ENCODE peak calls at places on chromosomes 4 and X, in seven cellular contexts. P is ovary, X is upper lobe of left lung, G is body of pancreas, A is lower lobe of right lung, E is tibial artery, B is tibial nerve. S is an unnamed sample.

GRCh38 chr4:150862829-150863228 is 152.3 kb downstream of the LRBA start:
- DNase-seq in P (no peak), X (no peak), G (no peak), A (no peak), E (no peak), B (no peak), S (no peak)

GRCh38 chrX:23993012-23993633 is 33.9 kb downstream of the KLHL15 start:
- DNase-seq in P (no peak), X (no peak), G (no peak), A (no peak), E (no peak), B (no peak), S (no peak)

GRCh38 chr4:87011340-87012034 is 76.7 kb downstream of the AFF1 start:
- DNase-seq in P (no peak), X (no peak), G (no peak), A (no peak), E (no peak), B (no peak), S (no peak)

GRCh38 chr4:153332936-153333335 is 11.6 kb upstream of the MND1 start:
- DNase-seq in P (no peak), X (no peak), G (no peak), A (no peak), E (no peak), B (no peak), S (no peak)

GRCh38 chr4:163565228-163566040 is 70.9 kb downstream of the TMA16 start:
- DNase-seq in P (no peak), X (no peak), G (no peak), A (no peak), E (no peak), B (no peak), S (no peak)

GRCh38 chr4:170581322-170581721 is 491.6 kb upstream of the AADAT start:
- DNase-seq in P (no peak), X (no peak), G (no peak), A (no peak), E (no peak), B (no peak), S (no peak)

GRCh38 chr4:129095811-129096454 is at the start of gene C4orf33:
- DNase-seq in P (peak), X (no peak), G (peak), A (peak), E (peak), B (peak), S (no peak)

GRCh38 chrX:103330601-103331397 is 760 bp downstream of the TCEAL7 start:
- DNase-seq in P (peak), X (peak), G (no peak), A (no peak), E (no peak), B (no peak), S (no peak)

GRCh38 chr4:76426272-76426671 is 5.3 kb upstream of the CCDC158 start:
- DNase-seq in P (no peak), X (no peak), G (peak), A (no peak), E (no peak), B (no peak), S (no peak)

GRCh38 chr4:4347585-4347984 is 39.3 kb upstream of the NSG1 start:
- DNase-seq in P (no peak), X (no peak), G (no peak), A (no peak), E (no peak), B (no peak), S (no peak)

GRCh38 chrX:77493677-77494553 is 46.7 kb downstream of the FGF16 start:
- DNase-seq in P (no peak), X (no peak), G (no peak), A (no peak), E (no peak), B (no peak), S (no peak)

GRCh38 chr4:80015407-80016189 is 57.4 kb downstream of the ANTXR2 start:
- DNase-seq in P (no peak), X (no peak), G (no peak), A (no peak), E (no peak), B (no peak), S (no peak)

GRCh38 chr4:99677161-99677560 is 19.5 kb upstream of the C4orf54 start:
- DNase-seq in P (no peak), X (no peak), G (no peak), A (no peak), E (no peak), B (no peak), S (no peak)

GRCh38 chr4:38231626-38232025 is 271.4 kb downstream of the PTTG2 start:
- DNase-seq in P (no peak), X (no peak), G (no peak), A (no peak), E (no peak), B (no peak), S (no peak)

GRCh38 chr4:15875663-15876460 is 62.7 kb downstream of the FGFBP1 start:
- DNase-seq in P (no peak), X (no peak), G (no peak), A (no peak), E (no peak), B (no peak), S (peak)

DNA sequence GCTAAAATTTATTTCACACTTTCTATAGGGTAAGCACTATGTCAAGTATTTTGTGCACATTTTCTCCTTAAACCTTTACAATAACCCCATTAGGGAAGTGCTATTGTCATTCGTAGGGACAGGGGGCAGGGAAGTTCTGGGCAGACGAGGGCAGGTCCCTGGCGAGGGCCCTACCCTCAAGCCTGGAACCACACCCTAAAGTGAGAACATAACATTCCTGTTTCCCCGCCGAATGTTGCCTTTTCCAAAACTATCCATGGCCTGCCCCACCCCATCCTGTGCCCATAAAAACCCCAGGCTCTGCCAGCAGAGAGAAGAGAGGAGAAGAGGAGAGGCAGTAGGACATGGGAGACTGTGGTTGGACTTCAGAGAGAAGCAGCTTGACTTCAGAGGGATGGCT is 39.8 kb upstream of the CCKAR start:
- DNase-seq in P (no peak), X (no peak), G (no peak), A (no peak), E (no peak), B (no peak), S (no peak)
- TF ChIP-seq CTCF in P (no peak), X (no peak), G (no peak), A (no peak), E (no peak), B (no peak), S (no peak)

GRCh38 chr4:92012899-92013867 is 290.6 kb upstream of the GRID2 start:
- DNase-seq in P (no peak), X (no peak), G (peak), A (no peak), E (no peak), B (no peak), S (no peak)
- TF ChIP-seq CTCF in P (no peak), X (no peak), G (peak), A (peak), E (no peak), B (peak), S (no peak)

GRCh38 chrX:36683507-36683906 is 324.7 kb upstream of the FAM47C start:
- DNase-seq in P (no peak), X (no peak), G (no peak), A (no peak), E (no peak), B (no peak), S (no peak)

DNA sequence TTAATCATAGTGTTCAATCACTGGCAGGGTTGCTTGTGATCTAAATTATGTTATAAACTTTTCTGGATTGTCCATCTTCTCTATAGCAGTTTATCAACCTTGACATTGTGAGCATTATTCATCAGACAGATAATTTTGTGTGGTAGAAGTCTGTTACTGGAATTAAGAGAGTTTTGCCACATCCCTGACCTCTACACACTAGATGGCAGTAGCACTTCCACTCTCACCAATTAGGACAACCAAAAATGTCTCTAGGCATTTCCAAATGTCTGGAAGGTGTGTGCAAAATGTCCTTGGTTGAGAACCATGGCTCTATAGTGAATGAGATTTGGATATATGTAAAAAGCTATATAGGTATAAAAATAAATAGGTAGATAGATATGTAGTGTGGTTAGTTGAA is 324.1 kb upstream of the FAM47C start:
- DNase-seq in P (no peak), X (no peak), G (no peak), A (no peak), E (no peak), B (no peak), S (no peak)
- TF ChIP-seq CTCF in P (no peak), X (no peak), G (no peak), A (no peak), E (no peak), B (no peak), S (no peak)

GRCh38 chr4:127623755-127624087 is 9.0 kb upstream of the INTU start:
- DNase-seq in P (no peak), X (peak), G (peak), A (no peak), E (no peak), B (no peak), S (no peak)

GRCh38 chr4:127624176-127624575 is 8.6 kb upstream of the INTU start:
- DNase-seq in P (no peak), X (no peak), G (no peak), A (no peak), E (no peak), B (no peak), S (no peak)

GRCh38 chr4:127618427-127618826 is 14.3 kb upstream of the INTU start:
- DNase-seq in P (no peak), X (no peak), G (no peak), A (no peak), E (no peak), B (no peak), S (no peak)

GRCh38 chr4:127622621-127622922 is 10.2 kb upstream of the INTU start:
- DNase-seq in P (no peak), X (no peak), G (peak), A (no peak), E (no peak), B (no peak), S (no peak)

DNA sequence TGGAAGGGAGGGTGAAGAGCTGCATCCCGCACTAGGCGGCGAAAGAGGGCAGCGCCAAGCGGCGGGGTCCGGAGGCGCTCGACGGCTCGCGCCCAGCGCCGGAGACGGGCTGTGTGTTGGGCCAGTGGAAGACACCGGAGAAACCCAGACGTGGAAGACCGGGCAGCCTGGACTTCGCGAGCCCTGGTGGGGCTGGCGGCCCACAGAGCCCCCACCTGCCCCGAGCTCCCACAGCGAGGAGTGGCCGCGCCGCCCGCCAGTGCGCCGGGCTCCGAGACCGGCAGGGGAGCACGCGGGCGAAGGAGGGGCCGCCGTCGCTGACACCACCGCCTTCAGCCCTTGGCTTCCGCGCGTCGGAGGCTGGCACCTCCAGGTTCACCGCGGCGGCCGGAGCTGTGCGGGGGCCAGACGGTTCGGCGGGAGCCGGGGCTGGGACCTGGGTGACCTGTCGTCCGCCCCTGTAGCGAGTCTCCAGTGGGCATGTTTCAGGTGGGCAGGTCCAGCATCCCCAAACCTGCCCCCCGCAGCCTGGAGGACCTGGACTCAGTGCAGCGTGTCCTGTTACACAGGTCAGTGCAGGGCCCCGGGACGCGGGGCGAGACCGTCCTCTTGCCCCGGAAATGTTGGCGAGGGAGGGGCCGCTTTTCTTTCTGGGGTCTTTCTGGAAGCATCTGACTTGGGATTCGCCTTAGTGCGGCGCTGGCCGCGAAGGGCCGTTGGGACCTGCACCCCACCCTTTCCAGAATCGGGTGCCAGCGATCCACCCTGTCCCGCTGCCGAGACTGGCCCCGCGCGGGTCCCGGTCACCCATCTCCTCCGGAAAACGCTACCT is 9.6 kb upstream of the INTU start:
- DNase-seq in P (peak), X (peak), G (peak), A (peak), E (no peak), B (no peak), S (no peak)
- TF ChIP-seq CTCF in P (no peak), X (no peak), G (peak), A (peak), E (peak), B (peak), S (peak)

GRCh38 chr4:81607947-81608346 is 136.2 kb upstream of the RASGEF1B start:
- DNase-seq in P (no peak), X (no peak), G (no peak), A (no peak), E (no peak), B (no peak), S (no peak)
- TF ChIP-seq CTCF in P (no peak), X (no peak), G (no peak), A (no peak), E (no peak), B (no peak), S (no peak)

GRCh38 chr4:52172166-52172565 is 121.1 kb downstream of the SPATA18 start:
- DNase-seq in P (no peak), X (no peak), G (peak), A (no peak), E (no peak), B (no peak), S (no peak)
- TF ChIP-seq CTCF in P (no peak), X (no peak), G (no peak), A (no peak), E (no peak), B (no peak), S (no peak)

GRCh38 chr4:156972370-156972980 is 876 bp upstream of the PDGFC start:
- DNase-seq in P (no peak), X (no peak), G (peak), A (no peak), E (no peak), B (no peak), S (no peak)

GRCh38 chr4:156974264-156974663 is 2.7 kb upstream of the PDGFC start:
- DNase-seq in P (no peak), X (no peak), G (no peak), A (no peak), E (no peak), B (no peak), S (no peak)

GRCh38 chr4:156970501-156971167 is 965 bp downstream of the PDGFC start:
- DNase-seq in P (peak), X (peak), G (peak), A (peak), E (peak), B (peak), S (peak)

GRCh38 chr4:156971168-156971601 is 414 bp downstream of the PDGFC start:
- DNase-seq in P (peak), X (no peak), G (peak), A (peak), E (peak), B (peak), S (no peak)

DNA sequence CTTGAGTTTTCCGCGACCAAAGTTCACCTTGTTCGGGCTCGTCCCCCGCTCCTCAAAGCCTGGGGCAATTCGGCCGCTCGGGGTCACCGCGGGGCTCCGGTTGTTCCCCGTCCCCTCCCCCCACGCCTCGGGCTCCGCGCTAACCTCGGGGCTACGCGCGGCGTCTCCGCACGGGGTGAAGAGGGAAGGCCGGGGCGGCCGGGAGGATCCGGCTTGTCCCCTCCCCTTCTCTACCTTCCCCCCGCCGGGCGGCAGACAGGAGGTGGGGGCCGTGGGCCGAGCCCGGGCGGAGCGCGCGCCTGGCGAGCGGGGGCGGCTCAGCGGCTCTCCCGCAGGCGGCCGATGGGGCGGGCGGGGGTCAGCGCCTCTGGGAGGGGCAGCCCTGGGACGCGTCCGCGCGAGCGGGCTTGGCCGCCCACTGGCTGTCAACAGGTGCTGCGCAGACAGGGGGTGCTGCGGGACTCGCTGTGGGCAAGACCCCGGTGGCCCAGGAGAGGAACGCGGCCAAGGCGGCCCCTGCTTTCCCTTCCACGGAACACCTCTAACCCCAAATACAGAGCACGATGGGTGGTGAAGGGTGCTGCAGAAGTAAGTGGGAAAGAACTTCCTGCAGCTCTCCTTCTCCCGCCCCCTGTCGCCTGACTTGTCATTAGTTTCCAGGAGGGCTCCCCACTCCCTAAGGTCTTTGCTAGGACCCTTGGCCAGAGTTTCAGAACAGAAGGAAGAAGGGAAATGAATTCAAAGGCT is at the start of gene PDGFC:
- DNase-seq in P (peak), X (peak), G (peak), A (peak), E (peak), B (peak), S (peak)
- TF ChIP-seq CTCF in P (peak), X (peak), G (peak), A (peak), E (peak), B (no peak), S (peak)

GRCh38 chrX:3244955-3245354 is 101.5 kb downstream of the MXRA5 start:
- DNase-seq in P (no peak), X (no peak), G (no peak), A (no peak), E (no peak), B (no peak), S (no peak)
- TF ChIP-seq CTCF in P (no peak), X (no peak), G (peak), A (no peak), E (peak), B (no peak), S (no peak)

GRCh38 chr4:116585240-116585639 is 500.1 kb downstream of the TRAM1L1 start:
- DNase-seq in P (no peak), X (no peak), G (no peak), A (no peak), E (no peak), B (no peak), S (no peak)

GRCh38 chr4:116588783-116589182 is 496.6 kb downstream of the TRAM1L1 start:
- DNase-seq in P (no peak), X (no peak), G (no peak), A (no peak), E (no peak), B (no peak), S (no peak)
- TF ChIP-seq CTCF in P (no peak), X (no peak), G (no peak), A (no peak), E (no peak), B (no peak), S (no peak)